ENCODE peak calls at places on chromosomes 11 and 22, in six cellular contexts. Q is suprapubic skin, L is endothelial cell of umbilical vein, P is K562, O is HCT116, G is stomach. S is an unnamed sample. For H3K4me1, the result is how much of the 10 kb centered on the place peaks cover.

GRCh38 chr22:33213383-33214075 is 155.3 kb upstream of the SYN3 start:
- DNase-seq in O (no peak), P (no peak), G (no peak), L (no peak), Q (no peak), S (no peak)

GRCh38 chr11:69647349-69647748 is 6.4 kb downstream of the CCND1 start:
- DNase-seq in O (no peak), G (no peak), L (no peak), Q (peak), P (no peak), S (peak)

GRCh38 chr11:43833657-43834073 is 47.0 kb upstream of the ALKBH3 start:
- DNase-seq in G (peak), Q (no peak), L (peak), P (no peak), O (no peak), S (no peak)

GRCh38 chr11:120200677-120201076 is 10.2 kb upstream of the OAF start:
- DNase-seq in P (no peak), Q (no peak), G (no peak), L (no peak), O (no peak), S (peak)

GRCh38 chr11:85123752-85124231 is 503.4 kb downstream of the DLG2 start:
- DNase-seq in P (no peak), Q (no peak), O (no peak), G (no peak), L (no peak), S (no peak)

GRCh38 chr11:118532852-118533768 is 2.1 kb downstream of the TMEM25 start:
- DNase-seq in L (no peak), P (no peak), Q (no peak), O (no peak), G (no peak), S (no peak)

GRCh38 chr22:23693979-23694680 is 3.3 kb downstream of the RGL4 start:
- DNase-seq in L (no peak), O (no peak), P (no peak), G (no peak), Q (no peak), S (no peak)

GRCh38 chr11:44617671-44618461 is 52.4 kb downstream of the CD82 start:
- DNase-seq in Q (peak), O (no peak), G (no peak), P (no peak), L (no peak), S (peak)

GRCh38 chr11:41498726-41499125 is 39.3 kb upstream of the LRRC4C start:
- DNase-seq in G (no peak), O (no peak), Q (no peak), P (no peak), L (peak), S (no peak)

GRCh38 chr22:35310556-35311550 is 11.2 kb downstream of the TOM1 start:
- DNase-seq in O (no peak), L (no peak), P (no peak), G (no peak), Q (peak), S (peak)

DNA sequence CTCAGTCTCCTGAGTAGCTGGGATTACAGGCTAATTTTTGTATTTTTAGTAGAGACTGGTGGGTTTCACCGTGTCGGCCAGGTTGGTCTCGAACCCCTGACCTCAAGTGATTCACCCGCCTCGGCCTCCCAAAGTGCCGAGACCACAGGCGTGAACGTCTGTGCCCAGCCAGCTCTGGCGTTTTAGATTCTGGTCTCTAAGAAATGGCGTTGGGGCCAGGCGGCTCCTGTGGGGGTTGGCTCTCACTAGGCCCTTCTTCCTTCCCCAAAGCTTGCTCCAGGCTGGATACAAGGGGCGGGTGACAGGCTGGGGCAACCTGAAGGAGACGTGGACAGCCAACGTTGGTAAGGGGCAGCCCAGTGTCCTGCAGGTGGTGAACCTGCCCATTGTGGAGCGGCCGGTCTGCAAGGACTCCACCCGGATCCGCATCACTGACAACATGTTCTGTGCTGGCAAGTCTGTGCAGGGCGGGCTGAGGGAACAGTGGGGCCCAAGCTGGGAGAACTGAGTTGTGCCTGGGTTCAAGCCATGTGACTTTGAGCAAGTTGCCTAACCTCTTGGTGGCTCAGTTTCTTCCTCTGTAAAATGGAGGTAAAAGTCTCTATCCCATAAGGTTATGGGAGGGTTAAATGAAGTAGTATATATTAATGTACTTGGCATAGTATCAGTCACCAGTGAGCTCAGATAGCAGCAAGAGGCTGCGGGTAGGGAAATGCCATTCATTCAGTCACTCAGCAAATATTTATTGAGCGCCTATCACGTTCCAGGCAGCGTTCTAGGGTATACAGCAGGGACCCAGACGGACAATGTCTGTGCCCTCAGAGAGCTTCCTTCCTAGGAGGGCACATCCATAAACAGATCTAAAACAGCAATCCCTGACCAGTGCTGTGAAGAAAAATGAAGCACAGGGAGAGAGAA is 10.4 kb downstream of the F2 start:
- DNase-seq in P (no peak), G (no peak), Q (no peak), L (no peak), O (no peak), S (peak)
- TF ChIP-seq POLR2AphosphoS5 in P (no peak), G (no peak), Q (no peak), L (no peak), O (no peak), S (no peak)

DNA sequence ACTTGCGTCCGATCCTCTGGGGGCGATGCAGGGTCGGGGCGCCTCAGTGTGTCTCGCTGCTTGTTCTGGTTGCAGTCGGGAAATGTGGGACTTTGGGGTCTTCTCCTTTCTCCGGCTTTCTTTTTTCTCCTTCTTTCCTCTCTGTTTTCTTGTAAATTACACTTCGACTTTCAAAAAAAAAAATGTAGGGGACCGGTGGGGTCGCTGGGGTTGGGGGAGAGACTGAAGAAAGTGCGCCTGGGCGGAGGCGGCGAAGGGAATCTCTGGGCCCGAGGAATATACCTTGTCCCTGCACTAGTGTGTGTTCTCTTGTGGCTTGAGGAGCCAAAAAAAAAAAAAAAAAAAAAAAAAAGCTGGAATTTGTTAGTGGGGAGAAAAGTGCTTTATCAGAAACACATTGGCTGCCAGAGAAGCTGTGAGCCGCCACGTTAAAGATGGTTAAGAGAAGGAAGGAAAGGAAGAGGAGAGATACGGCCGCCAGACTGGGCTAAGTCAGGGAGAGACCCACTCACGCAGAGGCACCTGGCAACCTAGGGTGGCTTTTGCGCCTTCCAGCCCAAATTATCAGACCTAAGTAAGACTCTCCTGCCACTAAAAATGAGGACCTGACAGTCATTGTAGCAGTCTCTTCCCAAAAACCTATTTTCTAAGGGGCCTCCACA is 8.4 kb upstream of the FLI1 start:
- DNase-seq in Q (no peak), L (peak), P (no peak), O (no peak), G (no peak), S (no peak)
- H3K4me1 ChIP-seq in Q (under half), L (under half), P (under half), O (under half), G (under half), S (half or more)

GRCh38 chr22:50530857-50531545 is 1.2 kb upstream of the TYMP start:
- DNase-seq in P (no peak), L (peak), Q (peak), G (peak), O (peak), S (peak)
- TF ChIP-seq POLR2A in P (no peak), L (no peak), Q (no peak), G (no peak), O (peak), S (peak)

GRCh38 chr11:125263268-125263790 is 98.8 kb downstream of the PKNOX2 start:
- DNase-seq in Q (no peak), G (peak), P (no peak), O (no peak), L (peak), S (peak)
- TF ChIP-seq POLR2AphosphoS5 in Q (no peak), G (peak), P (no peak), O (no peak), L (no peak), S (peak)

DNA sequence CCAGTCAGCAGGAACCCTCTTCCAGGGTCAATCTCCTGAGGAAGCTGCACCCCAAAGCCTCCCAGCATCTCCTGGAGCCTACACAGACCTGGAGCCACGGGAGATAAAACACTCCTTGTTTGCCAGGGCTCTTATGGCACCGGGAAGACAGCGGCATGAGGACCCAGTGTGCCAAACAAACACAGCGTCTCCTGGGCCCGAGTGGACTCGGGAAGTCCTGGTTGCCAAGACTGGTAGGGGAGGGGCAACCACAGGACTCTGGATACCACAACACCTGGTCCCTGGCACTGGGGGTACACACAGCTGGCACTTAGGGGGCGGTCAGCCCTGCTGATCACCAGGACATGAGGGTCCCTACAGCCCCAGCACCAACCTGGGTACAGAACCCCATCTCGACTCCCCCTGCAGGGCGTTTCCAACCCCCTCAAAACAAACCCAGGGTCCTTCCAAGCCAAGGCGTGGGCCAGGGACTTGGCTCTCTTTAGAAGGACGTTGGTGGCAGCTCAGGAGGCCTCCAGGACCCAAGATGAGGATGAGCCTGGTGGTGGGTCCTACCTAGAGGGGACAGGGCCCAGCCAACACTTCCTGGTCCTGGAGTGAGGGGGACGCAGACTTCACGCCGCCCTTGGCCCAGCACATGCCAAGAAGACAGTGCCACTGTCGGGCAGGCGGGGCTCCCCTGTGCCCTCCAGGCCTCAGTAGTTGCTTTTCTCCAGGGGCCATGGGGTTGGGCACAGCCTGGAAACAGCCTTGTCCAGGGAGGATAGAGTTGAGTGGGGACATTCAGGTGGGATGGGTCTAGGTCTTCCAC is 85.0 kb downstream of the CELSR1 start:
- DNase-seq in L (no peak), Q (no peak), O (no peak), P (no peak), G (peak), S (no peak)
- H3K4me1 ChIP-seq in L (under half), Q (half or more), O (half or more), P (under half), G (under half), S (under half)

DNA sequence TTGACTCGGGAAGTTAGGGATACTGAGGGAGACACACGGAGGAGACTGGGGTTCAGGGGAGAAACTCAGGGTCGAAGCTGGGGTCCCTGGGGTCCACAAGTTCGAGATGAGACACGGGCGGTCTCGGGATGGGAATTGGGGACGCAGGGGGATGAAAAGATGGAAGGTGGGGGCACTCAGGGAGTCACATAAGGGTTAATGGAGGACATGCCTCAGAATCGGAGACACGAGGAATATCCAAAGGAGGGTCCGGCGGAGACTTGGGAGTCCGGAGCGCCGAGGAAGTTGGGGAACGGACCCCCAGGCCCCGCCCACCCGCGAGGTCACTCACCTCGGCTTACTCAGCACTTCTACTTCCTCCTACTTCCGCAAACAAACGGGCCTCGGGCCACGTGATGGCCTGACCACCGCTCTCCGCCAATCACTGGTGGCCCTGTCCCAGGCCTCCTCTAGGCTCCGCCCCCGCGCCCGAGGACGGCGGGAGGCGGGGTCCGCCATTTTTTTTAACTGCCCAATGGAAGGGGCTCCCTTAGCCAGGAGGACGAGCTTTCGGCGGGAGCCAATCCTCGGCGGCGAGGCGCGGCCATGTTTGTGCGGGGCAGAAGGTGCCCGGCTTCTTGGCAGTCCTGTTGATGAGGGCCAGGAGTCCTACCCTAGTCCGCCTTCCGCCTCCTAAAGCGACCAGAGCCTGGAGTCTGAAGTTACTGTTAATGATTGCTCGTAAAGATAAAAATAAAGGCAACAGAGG is at the start of gene PLA2G6:
- DNase-seq in L (peak), P (peak), O (peak), Q (peak), G (peak), S (peak)
- TF ChIP-seq POLR2A in L (peak), P (peak), O (no peak), Q (no peak), G (no peak), S (no peak)